ENCODE peak calls at places on chromosomes 12 and 14, in nine cellular contexts. D is GM12891, F is A549, I is transverse colon, G is Peyer's patch, N is ovary, X is heart left ventricle, S is lower leg skin, R is stomach. H is an unnamed sample.

GRCh38 chr14:21023817-21024667 is 819 bp downstream of the NDRG2 start:
- DNase-seq in N (no peak), G (peak; percentile 27), S (peak; percentile 85), D (no peak), R (peak; percentile 35), X (no peak), F (no peak), I (peak; percentile 47), H (no peak)

GRCh38 chr12:94267530-94267877 is 119.1 kb downstream of the PLXNC1 start:
- DNase-seq in F (no peak), X (no peak), I (no peak), D (no peak), G (no peak), S (no peak), N (no peak), R (no peak), H (no peak)

GRCh38 chr12:117178301-117178700 is 12.0 kb downstream of the FBXO21 start:
- DNase-seq in F (no peak), I (no peak), X (no peak), N (no peak), S (no peak), G (no peak), R (no peak), D (no peak), H (no peak)

GRCh38 chr14:22780941-22781605 is 14.6 kb downstream of the OXA1L start:
- DNase-seq in N (no peak), R (no peak), G (no peak), X (no peak), F (no peak), I (no peak), D (no peak), S (peak; percentile 14), H (no peak)

GRCh38 chr12:84135879-84136278 is 776.7 kb downstream of the SLC6A15 start:
- DNase-seq in D (no peak), R (no peak), I (no peak), S (no peak), X (no peak), N (no peak), G (no peak), F (no peak), H (no peak)

GRCh38 chr12:59736786-59737185 is 141.0 kb downstream of the SLC16A7 start:
- DNase-seq in X (no peak), F (no peak), R (no peak), D (no peak), S (no peak), I (no peak), N (no peak), G (no peak), H (peak; percentile 50)

GRCh38 chr14:20530771-20531571 is 25.6 kb downstream of the RNASE10 start:
- DNase-seq in N (peak; percentile 9), R (peak; percentile 73), G (peak; percentile 84), I (peak; percentile 80), S (peak; percentile 92), X (peak; percentile 49), F (peak; percentile 84), D (no peak), H (peak; percentile 85)

GRCh38 chr12:94761559-94761958 is 111.2 kb upstream of the TMCC3 start:
- DNase-seq in R (no peak), D (no peak), N (no peak), I (no peak), G (no peak), F (peak; percentile 84), X (no peak), S (no peak), H (no peak)

GRCh38 chr14:93987376-93987775 is 9.7 kb upstream of the CCDC197 start:
- DNase-seq in N (no peak), D (no peak), F (no peak), G (no peak), S (no peak), R (no peak), X (no peak), I (no peak), H (no peak)

GRCh38 chr12:52041695-52042123 is 9.5 kb upstream of the NR4A1 start:
- DNase-seq in D (peak; percentile 73), S (peak; percentile 87), F (peak; percentile 51), N (peak; percentile 72), I (no peak), R (peak; percentile 58), G (peak; percentile 63), X (peak; percentile 81), H (peak; percentile 64)

GRCh38 chr12:5244513-5244972 is 187.4 kb upstream of the NTF3 start:
- DNase-seq in N (no peak), I (peak; percentile 50), F (no peak), D (no peak), S (no peak), X (no peak), G (no peak), R (peak; percentile 28), H (no peak)

GRCh38 chr14:75559045-75559444 is 19.4 kb upstream of the FLVCR2 start:
- DNase-seq in D (no peak), R (no peak), N (no peak), S (no peak), X (no peak), F (no peak), I (no peak), G (no peak), H (no peak)

GRCh38 chr12:78388461-78388860 is 476.1 kb upstream of the SYT1 start:
- DNase-seq in S (no peak), I (no peak), X (no peak), N (no peak), R (no peak), G (no peak), F (no peak), D (no peak), H (no peak)

GRCh38 chr12:132454949-132455418 is 35.0 kb upstream of the FBRSL1 start:
- DNase-seq in S (no peak), G (no peak), F (no peak), D (no peak), I (no peak), N (no peak), R (no peak), X (no peak), H (no peak)

GRCh38 chr12:18564306-18564705 is 173.5 kb downstream of the PLCZ1 start:
- DNase-seq in G (no peak), F (no peak), R (no peak), D (no peak), N (no peak), I (no peak), S (no peak), X (no peak), H (no peak)

DNA sequence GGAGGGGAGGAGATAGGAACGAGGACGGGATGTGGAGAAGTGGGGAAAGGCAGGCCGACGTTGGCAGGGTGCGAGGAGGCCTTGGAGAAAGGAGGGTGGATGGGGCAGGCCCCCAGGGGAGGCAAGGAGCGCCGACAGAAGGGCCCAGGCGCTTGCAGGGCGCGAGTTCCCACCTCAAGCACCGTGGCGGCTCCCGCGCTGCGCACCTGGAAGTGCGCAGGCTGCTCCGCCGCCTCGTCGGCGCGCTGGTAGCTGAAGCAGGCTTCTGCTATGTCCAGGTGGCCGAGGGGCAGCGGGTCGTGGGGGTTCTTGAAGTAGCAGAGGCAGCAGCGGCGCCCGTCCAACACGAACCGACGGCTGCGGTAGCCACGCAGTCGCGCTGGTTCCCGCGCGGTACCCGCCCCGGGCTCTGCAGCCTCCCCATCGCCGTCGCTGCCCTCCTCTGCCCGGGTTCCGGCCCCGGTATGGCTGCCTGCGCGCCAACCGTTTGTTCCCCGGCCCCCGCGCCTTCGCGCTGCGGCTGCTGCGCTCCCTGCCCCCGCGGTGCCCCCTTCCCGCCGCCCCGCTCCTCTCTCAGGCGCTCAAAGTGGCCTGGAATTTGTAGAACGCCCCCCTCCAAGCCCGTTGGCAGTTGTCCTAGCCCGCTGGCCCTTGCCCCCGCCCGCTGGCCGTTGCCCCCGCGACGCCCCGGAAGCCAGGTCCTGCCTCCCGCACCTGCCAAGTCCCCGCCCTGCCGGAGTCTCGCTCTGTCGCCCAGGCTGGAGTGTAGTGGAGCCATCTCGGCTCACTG is 1.1 kb upstream of the ACTR6 start:
- DNase-seq in R (peak; percentile 84), D (peak; percentile 67), G (peak; percentile 84), F (peak; percentile 73), I (peak; percentile 89), N (peak; percentile 60), X (peak; percentile 67), S (peak; percentile 92), H (peak; percentile 87)
- TF ChIP-seq POLR2A in R (no peak), D (no peak), G (no peak), F (no peak), I (no peak), N (no peak), X (no peak), S (no peak), H (no peak)

GRCh38 chr12:89245090-89245489 is 107.2 kb downstream of the DUSP6 start:
- DNase-seq in R (no peak), N (no peak), D (no peak), G (no peak), S (no peak), I (no peak), F (no peak), X (no peak), H (no peak)
- TF ChIP-seq POLR2A in R (no peak), N (no peak), D (no peak), G (no peak), S (no peak), I (no peak), F (no peak), X (no peak), H (no peak)

GRCh38 chr14:61555056-61555838 is 140.1 kb upstream of the HIF1A start:
- DNase-seq in S (peak; percentile 39), F (no peak), R (no peak), G (no peak), D (no peak), I (no peak), X (no peak), N (no peak), H (no peak)

GRCh38 chr14:61553730-61554641 is 141.3 kb upstream of the HIF1A start:
- DNase-seq in D (no peak), S (peak; percentile 82), I (no peak), G (no peak), X (no peak), N (no peak), R (no peak), F (peak; percentile 97), H (peak; percentile 62)

GRCh38 chr14:61549425-61549824 is 145.9 kb upstream of the HIF1A start:
- DNase-seq in S (no peak), I (no peak), D (no peak), F (peak; percentile 35), G (no peak), N (no peak), R (no peak), X (no peak), H (no peak)

GRCh38 chr14:61551419-61551818 is 143.9 kb upstream of the HIF1A start:
- DNase-seq in F (no peak), N (no peak), I (no peak), D (no peak), X (no peak), G (no peak), S (no peak), R (no peak), H (no peak)

DNA sequence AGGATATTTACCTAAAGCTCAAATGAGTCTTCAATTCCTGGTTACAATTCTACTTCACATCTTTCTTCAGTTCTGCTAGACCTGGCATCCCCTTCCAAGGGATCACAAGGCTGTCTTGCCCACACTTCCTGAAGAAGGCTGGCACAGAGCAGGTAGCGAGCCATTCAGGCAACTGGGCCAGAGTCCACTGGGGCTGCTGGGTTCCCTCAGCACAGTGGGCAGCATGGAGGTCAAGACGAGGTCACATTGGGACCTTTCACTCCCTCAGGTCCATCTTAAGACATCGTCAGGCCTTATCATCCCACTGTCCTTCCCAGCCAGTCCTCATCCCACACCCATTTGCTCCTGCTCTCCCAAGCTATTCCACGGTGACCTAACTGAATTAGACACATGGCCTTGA is 143.1 kb upstream of the HIF1A start:
- DNase-seq in R (no peak), G (no peak), N (no peak), S (peak; percentile 72), X (no peak), I (no peak), D (no peak), F (no peak), H (no peak)
- TF ChIP-seq POLR2A in R (no peak), G (no peak), N (no peak), S (no peak), X (no peak), I (no peak), D (no peak), F (no peak), H (no peak)

GRCh38 chr12:14563051-14563450 is 4.6 kb downstream of the PLBD1 start:
- DNase-seq in F (no peak), N (no peak), I (no peak), D (no peak), S (no peak), G (no peak), X (no peak), R (peak; percentile 46), H (no peak)
- TF ChIP-seq POLR2A in F (no peak), N (no peak), I (no peak), D (no peak), S (no peak), G (no peak), X (no peak), R (no peak), H (no peak)

H was measured in adrenal gland.